ENCODE peak calls at places on chromosomes 6 and 20, in eight cellular contexts. C, W, B, Z, H, U, N and J are unnamed samples.

GRCh38 chr20:1946762-1947534 is 46.9 kb downstream of the PDYN start:
- DNase-seq in C (peak), W (no peak), B (no peak), Z (no peak), H (peak), U (peak), N (no peak), J (no peak)

GRCh38 chr6:139386404-139386803 is 12.0 kb upstream of the CITED2 start:
- DNase-seq in C (no peak), W (no peak), B (no peak), Z (no peak), H (no peak), U (no peak), N (no peak), J (no peak)

GRCh38 chr20:5522422-5522821 is 205.7 kb upstream of the PROKR2 start:
- DNase-seq in C (no peak), W (no peak), B (no peak), Z (no peak), H (no peak), U (no peak), N (no peak), J (no peak)

GRCh38 chr6:111985202-111985731 is 68.6 kb upstream of the CCN6 start:
- DNase-seq in C (no peak), W (no peak), B (peak), Z (no peak), H (no peak), U (no peak), N (no peak), J (no peak)

GRCh38 chr20:48921883-48922867 is 664 bp downstream of the ARFGEF2 start:
- DNase-seq in C (peak), W (peak), B (no peak), Z (peak), H (peak), U (no peak), N (no peak), J (peak)

GRCh38 chr20:59939052-59939878 is 840 bp downstream of the PPP1R3D start:
- DNase-seq in C (no peak), W (no peak), B (no peak), Z (peak), H (peak), U (peak), N (no peak), J (no peak)

GRCh38 chr20:37727957-37728634 is 34.3 kb downstream of the CTNNBL1 start:
- DNase-seq in C (no peak), W (no peak), B (no peak), Z (no peak), H (no peak), U (no peak), N (no peak), J (no peak)

GRCh38 chr6:138386897-138387296 is 9.2 kb downstream of the SMIM28 start:
- DNase-seq in C (no peak), W (no peak), B (no peak), Z (no peak), H (no peak), U (no peak), N (no peak), J (no peak)

GRCh38 chr6:157148391-157149323 is 174.7 kb downstream of the TMEM242 start:
- DNase-seq in C (no peak), W (peak), B (peak), Z (no peak), H (no peak), U (no peak), N (no peak), J (peak)

GRCh38 chr6:164322533-164322932 is 908.0 kb downstream of the QKI start:
- DNase-seq in C (no peak), W (no peak), B (no peak), Z (no peak), H (no peak), U (no peak), N (no peak), J (no peak)

GRCh38 chr20:46894971-46895905 is 595 bp downstream of the EYA2 start:
- DNase-seq in C (no peak), W (no peak), B (no peak), Z (no peak), H (peak), U (peak), N (no peak), J (no peak)

GRCh38 chr20:7959484-7959883 is 19.2 kb upstream of the HAO1 start:
- DNase-seq in C (no peak), W (no peak), B (no peak), Z (no peak), H (no peak), U (no peak), N (no peak), J (no peak)

GRCh38 chr6:116887168-116887567 is 10.1 kb downstream of the RFX6 start:
- DNase-seq in C (no peak), W (no peak), B (no peak), Z (no peak), H (no peak), U (no peak), N (no peak), J (no peak)

GRCh38 chr6:16949696-16950095 is 152.2 kb upstream of the STMND1 start:
- DNase-seq in C (no peak), W (no peak), B (no peak), Z (no peak), H (no peak), U (no peak), N (no peak), J (no peak)

GRCh38 chr6:48757661-48758060 is 646.7 kb upstream of the PTCHD4 start:
- DNase-seq in C (no peak), W (no peak), B (no peak), Z (no peak), H (no peak), U (no peak), N (no peak), J (no peak)

GRCh38 chr6:20202070-20202658 is 10.1 kb downstream of the MBOAT1 start:
- DNase-seq in C (peak), W (peak), B (no peak), Z (peak), H (no peak), U (no peak), N (peak), J (no peak)

GRCh38 chr20:58959652-58960051 is 21.4 kb upstream of the NELFCD start:
- DNase-seq in C (no peak), W (no peak), B (no peak), Z (no peak), H (no peak), U (no peak), N (no peak), J (no peak)

GRCh38 chr20:16761305-16761829 is 13.2 kb downstream of the OTOR start:
- DNase-seq in C (peak), W (peak), B (peak), Z (peak), H (peak), U (peak), N (peak), J (peak)

GRCh38 chr20:52665441-52665840 is 306.7 kb upstream of the TSHZ2 start:
- DNase-seq in C (no peak), W (no peak), B (no peak), Z (no peak), H (no peak), U (no peak), N (no peak), J (no peak)
- TF ChIP-seq MAX in C (no peak), W (no peak), B (no peak), Z (no peak), H (no peak), U (no peak), N (no peak), J (no peak)

DNA sequence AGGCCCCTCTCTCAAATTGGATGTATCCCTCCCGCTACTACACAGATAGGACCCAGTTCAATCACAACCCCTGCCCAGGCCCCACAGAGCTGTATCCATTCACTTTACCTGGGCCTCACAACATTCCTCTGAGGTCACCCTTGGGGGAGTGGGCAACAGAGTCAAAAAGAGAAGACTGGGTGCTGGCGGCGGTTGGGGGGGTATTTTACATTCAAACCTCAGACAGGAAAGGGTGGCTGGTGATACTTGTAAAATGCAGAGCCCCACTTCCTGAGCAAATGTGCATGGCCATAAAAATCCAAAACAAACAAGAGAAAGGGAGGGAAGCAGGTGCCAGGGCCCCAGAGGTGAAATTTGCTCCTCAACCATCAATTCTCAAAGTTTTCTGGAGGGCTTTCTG is 3.5 kb downstream of the LRFN2 start:
- DNase-seq in C (no peak), W (no peak), B (no peak), Z (no peak), H (no peak), U (no peak), N (no peak), J (no peak)
- TF ChIP-seq MAX in C (no peak), W (no peak), B (no peak), Z (no peak), H (no peak), U (no peak), N (no peak), J (no peak)

DNA sequence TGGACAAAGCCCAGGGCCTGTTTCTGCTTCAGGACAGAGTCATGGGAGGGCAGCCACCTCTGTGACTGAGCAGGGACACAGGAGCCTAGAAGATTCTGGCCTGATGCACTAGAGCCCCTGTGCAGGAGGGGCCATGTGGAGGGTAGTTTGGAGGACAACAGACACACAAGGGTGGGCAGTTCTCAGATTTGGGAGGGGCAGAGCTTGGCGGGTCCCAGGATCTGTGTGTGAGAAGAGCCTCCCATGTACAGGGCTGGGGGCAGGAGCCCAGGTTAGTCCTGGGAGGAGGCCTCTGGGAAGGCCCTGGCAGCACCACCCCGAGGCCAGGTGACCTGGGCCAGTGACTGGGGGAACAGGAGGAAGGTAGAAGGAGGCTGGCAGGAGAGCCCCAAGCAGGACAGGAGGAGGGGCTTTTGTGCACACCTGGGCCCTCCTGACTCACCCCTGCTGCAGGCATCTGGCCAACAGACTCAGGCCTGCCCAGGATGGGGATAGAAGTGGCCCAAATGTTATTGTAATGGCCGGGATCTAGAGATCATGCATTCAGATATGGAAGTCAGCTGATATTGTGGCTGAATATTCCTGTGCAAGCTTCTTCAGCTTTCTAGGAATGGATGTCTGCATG is 1.4 kb upstream of the ULBP3 start:
- DNase-seq in C (no peak), W (no peak), B (no peak), Z (no peak), H (no peak), U (no peak), N (no peak), J (no peak)
- TF ChIP-seq MAX in C (no peak), W (no peak), B (no peak), Z (no peak), H (no peak), U (no peak), N (no peak), J (no peak)

GRCh38 chr20:21342656-21343345 is 39.7 kb downstream of the XRN2 start:
- DNase-seq in C (no peak), W (no peak), B (no peak), Z (no peak), H (no peak), U (no peak), N (no peak), J (no peak)
- TF ChIP-seq MAX in C (no peak), W (no peak), B (no peak), Z (no peak), H (no peak), U (no peak), N (no peak), J (no peak)

DNA sequence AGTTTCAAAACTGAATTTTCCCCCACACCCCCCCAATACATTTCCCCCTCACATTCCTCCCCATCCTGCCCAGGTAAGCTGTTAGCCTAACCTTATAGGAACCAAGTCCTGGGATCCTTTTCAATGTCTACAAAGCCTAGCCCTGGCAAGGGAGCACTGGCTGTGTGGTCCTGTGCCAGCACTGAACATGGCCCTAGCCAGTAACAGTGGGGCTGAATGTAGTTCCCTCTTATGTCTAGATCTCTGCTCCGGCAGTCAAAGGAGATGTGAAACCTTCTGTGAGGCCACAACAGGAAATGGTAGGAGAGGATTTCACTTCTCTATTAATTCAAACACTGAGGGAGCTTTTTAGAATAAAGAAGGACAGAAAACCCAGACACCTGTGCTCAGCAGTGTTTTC is 3.4 kb upstream of the HLA-DMB start:
- DNase-seq in C (no peak), W (no peak), B (no peak), Z (no peak), H (no peak), U (no peak), N (peak), J (no peak)
- TF ChIP-seq MAX in C (no peak), W (no peak), B (no peak), Z (no peak), H (no peak), U (no peak), N (peak), J (no peak)

DNA sequence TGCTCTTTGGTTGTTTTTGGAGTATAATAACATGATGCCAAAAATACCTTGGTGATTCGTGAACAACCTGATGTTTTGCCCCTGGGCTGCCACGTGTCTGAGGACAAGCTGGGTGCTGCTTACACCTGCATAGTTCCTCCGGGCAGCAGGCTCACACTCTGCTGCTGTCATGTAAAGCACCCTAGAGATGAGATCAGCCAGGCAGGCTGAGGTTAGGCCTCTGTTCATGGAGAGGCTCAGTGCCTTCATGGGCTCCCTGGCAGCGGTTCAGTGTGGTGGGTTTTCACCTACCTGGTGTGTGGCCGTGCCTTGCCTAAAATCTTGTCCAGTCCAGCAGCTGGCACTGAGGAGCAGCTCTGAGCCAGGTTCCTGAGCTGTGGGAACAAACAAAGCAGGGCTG is 60.1 kb upstream of the TAGAP start:
- DNase-seq in C (no peak), W (no peak), B (no peak), Z (no peak), H (no peak), U (no peak), N (no peak), J (no peak)
- TF ChIP-seq MAX in C (no peak), W (no peak), B (no peak), Z (no peak), H (no peak), U (no peak), N (no peak), J (no peak)

DNA sequence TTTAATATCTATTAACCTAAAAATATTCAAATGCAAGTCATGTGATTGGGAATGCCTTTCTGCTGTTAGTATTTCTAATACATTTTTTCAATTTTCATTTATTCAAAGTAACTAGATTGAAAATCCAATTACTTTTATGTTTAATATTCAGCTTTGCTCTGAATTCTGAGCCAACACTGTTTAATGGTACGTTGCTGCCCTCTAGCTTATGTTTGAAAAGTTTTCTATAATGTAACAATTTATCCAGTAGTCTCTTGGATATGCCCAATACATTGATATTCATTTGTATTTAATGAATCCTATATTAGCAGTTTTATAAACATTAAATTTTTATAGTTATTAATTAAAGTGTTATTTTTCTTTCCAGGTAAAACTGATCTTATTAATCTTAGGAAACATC is 47.4 kb downstream of the LGSN start:
- DNase-seq in C (peak), W (peak), B (peak), Z (peak), H (no peak), U (no peak), N (no peak), J (peak)
- TF ChIP-seq MAX in C (no peak), W (no peak), B (no peak), Z (no peak), H (no peak), U (no peak), N (no peak), J (no peak)